ENCODE peak calls at places on chromosomes 5 and 9, in ten cellular contexts. C is astrocyte; Z is EL; E is NCI-H2107; V is kidney glomerular epithelial cell; Q is T1000; F is activated CD4-positive, alpha-beta T cell treated with anti-CD3 and anti-CD28 coated beads, Interleukin-2, amount 50 U/mL, for 24 hours; Y is SK-N-DZ; U is globus pallidus; W is amygdala. X is an unnamed sample.

GRCh38 chr9:72454871-72455471 is 66.4 kb upstream of the TMC1 start:
- DNase-seq in C (no peak), Q (no peak), W (no peak), V (no peak), E (no peak), Z (no peak), F (no peak), Y (no peak), U (peak), X (no peak)

GRCh38 chr5:111063709-111064322 is 7.7 kb upstream of the TSLP start:
- DNase-seq in Z (no peak), V (peak), F (no peak), Q (no peak), C (no peak), U (no peak), E (no peak), Y (peak), W (no peak), X (no peak)

GRCh38 chr9:119768266-119768665 is 399.0 kb upstream of the BRINP1 start:
- DNase-seq in C (no peak), Z (no peak), V (no peak), E (no peak), U (no peak), Y (no peak), Q (no peak), F (no peak), W (no peak), X (no peak)

GRCh38 chr5:178350361-178351220 is 118.0 kb upstream of the PHYKPL start:
- DNase-seq in W (no peak), Q (no peak), Z (peak), V (no peak), E (no peak), Y (no peak), U (no peak), F (no peak), C (no peak), X (no peak)

GRCh38 chr9:113463418-113464285 is at the start of gene RGS3:
- DNase-seq in Y (peak), C (peak), F (no peak), U (no peak), Z (no peak), Q (no peak), E (peak), V (peak), W (no peak), X (peak)

GRCh38 chr5:155252717-155253116 is 239.2 kb downstream of the KIF4B start:
- DNase-seq in Q (no peak), C (no peak), F (no peak), Y (no peak), U (no peak), W (no peak), V (no peak), E (no peak), Z (no peak), X (no peak)

GRCh38 chr5:1197876-1198666 is 3.3 kb upstream of the SLC6A19 start:
- DNase-seq in U (no peak), V (no peak), E (no peak), W (no peak), Z (no peak), C (no peak), Y (no peak), F (no peak), Q (no peak), X (no peak)

GRCh38 chr9:122125891-122126331 is 32.8 kb upstream of the TTLL11 start:
- DNase-seq in V (no peak), W (no peak), E (no peak), U (no peak), Y (no peak), Z (peak), F (no peak), Q (no peak), C (peak), X (peak)

GRCh38 chr5:126464959-126465358 is 41.8 kb downstream of the GRAMD2B start:
- DNase-seq in E (no peak), U (no peak), W (no peak), V (no peak), Z (no peak), Y (no peak), C (no peak), Q (no peak), F (no peak), X (no peak)

GRCh38 chr9:79195904-79196303 is 375.9 kb upstream of the TLE4 start:
- DNase-seq in Z (peak), Y (no peak), V (no peak), W (no peak), U (no peak), E (no peak), Q (no peak), F (no peak), C (peak), X (no peak)

GRCh38 chr5:78509145-78509865 is 139.3 kb downstream of the LHFPL2 start:
- DNase-seq in C (no peak), U (no peak), W (no peak), Y (no peak), V (no peak), Q (no peak), E (no peak), F (no peak), Z (no peak), X (no peak)

GRCh38 chr5:173864126-173865075 is 23.7 kb upstream of the CPEB4 start:
- DNase-seq in Z (no peak), C (no peak), F (no peak), W (no peak), Y (no peak), E (no peak), U (no peak), V (no peak), Q (no peak), X (no peak)

GRCh38 chr5:41763096-41763495 is 107.1 kb downstream of the OXCT1 start:
- DNase-seq in C (peak), V (peak), U (no peak), Q (no peak), F (no peak), W (no peak), Z (peak), Y (no peak), E (no peak), X (no peak)

GRCh38 chr9:89353989-89354388 is 35.7 kb downstream of the SECISBP2 start:
- DNase-seq in W (no peak), Q (no peak), U (no peak), F (no peak), Y (no peak), Z (no peak), C (no peak), V (no peak), E (no peak), X (no peak)

GRCh38 chr9:135584934-135585333 is 23.4 kb downstream of the PAEP start:
- DNase-seq in C (no peak), Z (no peak), W (no peak), U (no peak), F (no peak), E (no peak), Q (no peak), Y (no peak), V (no peak), X (no peak)

GRCh38 chr5:135986891-135987401 is 32.2 kb upstream of the LECT2 start:
- DNase-seq in Q (no peak), C (peak), Z (no peak), V (no peak), Y (no peak), F (no peak), U (no peak), E (no peak), W (no peak), X (no peak)

GRCh38 chr9:37034320-37034937 is 361 bp upstream of the PAX5 start:
- DNase-seq in W (no peak), Z (peak), U (no peak), V (no peak), F (no peak), Y (no peak), C (no peak), E (peak), Q (peak), X (no peak)

GRCh38 chr9:33164138-33164809 is 2.9 kb downstream of the B4GALT1 start:
- DNase-seq in U (peak), Z (no peak), V (no peak), W (no peak), Q (no peak), Y (no peak), C (no peak), E (no peak), F (no peak), X (no peak)

GRCh38 chr9:16864741-16865434 is 5.6 kb downstream of the BNC2 start:
- DNase-seq in Q (no peak), Z (peak), V (no peak), U (no peak), C (peak), F (no peak), W (no peak), Y (peak), E (no peak), X (no peak)

GRCh38 chr5:176892663-176893062 is 6.5 kb downstream of the HK3 start:
- DNase-seq in Z (no peak), U (no peak), F (no peak), W (no peak), V (no peak), Q (no peak), E (no peak), C (no peak), Y (no peak), X (no peak)

GRCh38 chr5:41414598-41414997 is 95.8 kb downstream of the PLCXD3 start:
- DNase-seq in C (peak), U (no peak), Q (peak), E (no peak), W (no peak), Y (no peak), V (peak), Z (peak), F (no peak), X (no peak)

GRCh38 chr9:113712053-113712452 is 164.1 kb upstream of the ZNF618 start:
- DNase-seq in U (no peak), Z (peak), W (no peak), V (no peak), Q (no peak), Y (no peak), C (peak), F (no peak), E (no peak), X (no peak)

GRCh38 chr9:4575997-4576396 is 85.7 kb downstream of the SLC1A1 start:
- DNase-seq in C (no peak), Q (no peak), F (no peak), V (no peak), W (no peak), Y (no peak), U (no peak), E (no peak), Z (no peak), X (no peak)

GRCh38 chr5:102875672-102876071 is 120.6 kb downstream of the PAM start:
- DNase-seq in Z (no peak), Q (no peak), W (no peak), Y (no peak), V (no peak), C (no peak), U (no peak), E (no peak), F (no peak), X (no peak)

GRCh38 chr5:18551716-18552115 is 917.5 kb downstream of the TAF11L14 start:
- DNase-seq in Z (no peak), Y (no peak), C (no peak), F (no peak), Q (no peak), U (no peak), W (no peak), V (no peak), E (no peak), X (no peak)

GRCh38 chr9:36905101-36906066 is 128.7 kb downstream of the PAX5 start:
- DNase-seq in W (no peak), U (no peak), Z (no peak), C (no peak), F (no peak), Y (no peak), V (no peak), E (no peak), Q (no peak), X (no peak)

GRCh38 chr5:134543820-134544692 is 18.6 kb downstream of the JADE2 start:
- DNase-seq in Y (no peak), C (no peak), V (no peak), W (no peak), Z (no peak), E (no peak), Q (no peak), F (peak), U (no peak), X (no peak)

GRCh38 chr5:71924980-71925379 is 182.3 kb upstream of the MAP1B start:
- DNase-seq in E (no peak), Z (peak), U (no peak), W (no peak), Q (no peak), Y (no peak), F (no peak), V (peak), C (peak), X (no peak)

GRCh38 chr9:89870207-89870606 is 265.4 kb downstream of the GADD45G start:
- DNase-seq in F (no peak), Z (no peak), E (no peak), U (no peak), Q (no peak), W (no peak), V (no peak), Y (no peak), C (no peak), X (no peak)

GRCh38 chr9:70101265-70101664 is 57.6 kb downstream of the MAMDC2 start:
- DNase-seq in U (no peak), E (no peak), W (no peak), C (peak), Y (no peak), V (no peak), Z (peak), Q (no peak), F (no peak), X (no peak)

X was measured in cerebellum.